ENCODE peak calls at places on chromosomes 11 and 22, in four cellular contexts. Y, W, U and O are unnamed samples. For H3K36me3, the result is how much of the 10 kb centered on the place peaks cover.

GRCh38 chr11:68329993-68330699 is 17.8 kb downstream of the LRP5 start:
- DNase-seq in U (no peak), W (no peak), Y (no peak), O (no peak)

GRCh38 chr11:77560605-77561004 is 29.1 kb upstream of the AQP11 start:
- DNase-seq in W (peak), Y (no peak), U (peak), O (no peak)

GRCh38 chr11:118845369-118845768 is 38.3 kb upstream of the CXCR5 start:
- DNase-seq in W (peak), U (peak), Y (no peak), O (no peak)

GRCh38 chr22:22936190-22936914 is 48.7 kb downstream of the IGLL5 start:
- DNase-seq in U (no peak), Y (no peak), W (no peak), O (no peak)

GRCh38 chr22:45709866-45710265 is 38.2 kb downstream of the ATXN10 start:
- DNase-seq in Y (no peak), W (peak), U (peak), O (no peak)

GRCh38 chr11:57210731-57211335 is 26.2 kb downstream of the APLNR start:
- DNase-seq in U (no peak), Y (no peak), W (no peak), O (no peak)

GRCh38 chr11:33690290-33691050 is 10.2 kb downstream of the C11orf91 start:
- DNase-seq in Y (no peak), W (peak), U (peak), O (peak)

GRCh38 chr11:22567759-22568158 is 57.9 kb downstream of the FANCF start:
- DNase-seq in Y (no peak), U (no peak), W (no peak), O (no peak)

GRCh38 chr22:17921871-17922821 is 102.2 kb downstream of the MICAL3 start:
- DNase-seq in Y (no peak), U (no peak), W (no peak), O (peak)

GRCh38 chr11:114202011-114202609 is 94.1 kb upstream of the NNMT start:
- DNase-seq in W (no peak), Y (no peak), U (no peak), O (no peak)

GRCh38 chr11:69630009-69630870 is 10.7 kb upstream of the CCND1 start:
- DNase-seq in W (peak), Y (no peak), U (no peak), O (no peak)

GRCh38 chr11:69624293-69624692 is 16.7 kb upstream of the CCND1 start:
- DNase-seq in Y (no peak), W (no peak), U (no peak), O (no peak)

GRCh38 chr11:69632900-69633299 is 8.1 kb upstream of the CCND1 start:
- DNase-seq in W (no peak), U (no peak), Y (no peak), O (no peak)

GRCh38 chr11:69625476-69625875 is 15.5 kb upstream of the CCND1 start:
- DNase-seq in U (no peak), W (no peak), Y (no peak), O (no peak)

GRCh38 chr11:69627551-69627950 is 13.4 kb upstream of the CCND1 start:
- DNase-seq in U (no peak), Y (no peak), W (no peak), O (no peak)
- H3K36me3 ChIP-seq in U (under half), Y (under half), W (under half), O (under half)

DNA sequence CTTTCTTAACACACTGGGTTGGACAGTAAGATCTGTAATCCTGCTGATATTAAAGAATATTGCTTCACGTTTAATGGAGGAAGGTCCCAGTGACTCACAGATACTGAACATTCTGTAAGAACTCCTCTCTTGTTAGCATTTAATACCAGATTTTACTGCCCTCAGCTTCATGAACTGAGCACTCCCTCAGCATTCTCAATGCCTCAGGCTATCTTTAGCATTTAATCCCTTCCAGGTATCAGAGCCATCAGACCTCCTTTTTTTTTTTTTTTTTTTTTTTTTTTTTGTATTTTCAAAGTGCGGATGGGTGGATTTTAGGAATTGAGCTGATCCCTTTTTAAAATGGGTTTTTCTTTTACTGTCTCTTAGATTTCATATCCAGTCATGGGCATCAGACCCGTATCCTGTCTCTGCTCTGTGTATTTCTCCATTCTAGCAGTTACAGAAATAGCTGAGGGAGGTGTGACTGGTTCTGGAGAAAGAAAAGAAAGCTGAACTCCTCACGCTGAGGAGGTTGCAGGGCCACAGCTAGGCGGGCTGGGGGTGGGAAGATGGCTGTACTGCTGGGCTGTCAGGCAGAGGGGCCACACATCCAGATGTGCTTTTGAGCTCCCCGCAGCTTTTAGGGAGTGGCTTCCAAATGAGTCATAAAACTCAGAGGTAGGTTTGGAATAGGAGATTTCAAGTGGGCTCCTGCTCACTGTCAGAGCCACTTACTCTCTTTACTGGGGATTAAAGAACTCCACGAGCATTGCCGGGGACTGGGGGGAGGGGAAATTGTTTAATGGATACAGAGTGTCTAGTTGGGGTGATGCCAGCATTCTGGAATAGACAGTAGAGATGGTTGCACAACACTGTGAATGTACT is 97.0 kb downstream of the SYT9 start:
- DNase-seq in W (peak), Y (no peak), U (peak), O (no peak)
- H3K27ac ChIP-seq in W (no peak), Y (no peak), U (no peak), O (no peak)

DNA sequence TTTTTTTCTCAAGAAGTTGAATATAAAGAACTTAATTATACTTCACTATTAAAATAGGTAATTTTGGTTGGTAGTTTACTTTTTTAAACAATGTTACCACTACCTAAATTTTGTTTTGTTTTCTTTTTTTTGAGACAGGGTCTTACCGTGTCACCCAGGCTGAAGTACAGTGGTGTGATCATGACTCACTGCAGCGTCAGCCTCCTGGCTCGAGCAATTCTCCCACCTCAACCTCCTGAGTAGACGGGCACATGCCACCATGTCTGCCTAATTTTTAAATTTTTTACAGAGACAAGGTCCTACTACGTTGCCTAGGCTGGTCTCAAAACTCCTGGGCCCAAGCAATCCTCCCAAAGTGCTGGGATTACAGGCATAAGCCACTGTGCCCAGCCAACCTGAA is 17.6 kb downstream of the SPCS2 start:
- DNase-seq in W (peak), U (no peak), Y (no peak), O (no peak)
- H3K36me3 ChIP-seq in W (half or more), U (half or more), Y (half or more), O (under half)

GRCh38 chr11:105333153-105333552 is 193.6 kb upstream of the CARD18 start:
- DNase-seq in W (no peak), Y (no peak), U (no peak), O (no peak)

GRCh38 chr11:105334025-105334714 is 194.6 kb upstream of the CARD18 start:
- DNase-seq in W (no peak), U (no peak), Y (no peak), O (no peak)
- H3K27ac ChIP-seq in W (no peak), U (no peak), Y (no peak), O (no peak)

GRCh38 chr22:20762233-20762796 is 11.6 kb upstream of the SERPIND1 start:
- DNase-seq in U (no peak), W (no peak), Y (no peak), O (no peak)
- H3K36me3 ChIP-seq in U (half or more), W (under half), Y (half or more), O (under half)

GRCh38 chr11:61872935-61873565 is 18.3 kb downstream of the FADS3 start:
- DNase-seq in Y (no peak), U (no peak), W (no peak), O (no peak)

GRCh38 chr11:61871158-61871597 is 20.2 kb downstream of the FADS3 start:
- DNase-seq in U (peak), Y (peak), W (peak), O (peak)

GRCh38 chr11:61873588-61874459 is 17.5 kb downstream of the FADS3 start:
- DNase-seq in W (no peak), Y (no peak), U (no peak), O (no peak)

GRCh38 chr11:61875698-61876097 is 15.6 kb downstream of the FADS3 start:
- DNase-seq in W (no peak), U (no peak), Y (no peak), O (no peak)

GRCh38 chr11:61874460-61874809 is 16.9 kb downstream of the FADS3 start:
- DNase-seq in U (no peak), W (peak), Y (no peak), O (peak)
- H3K27ac ChIP-seq in U (no peak), W (no peak), Y (no peak), O (peak)